ENCODE peak calls at places on chromosomes 5 and 9, in six cellular contexts. One of them, this sample, is unnamed.

GRCh38 chr9:101540069-101540468 is 6.4 kb downstream of the RNF20 start:
- DNase-seq in fibroblast of lung: no peak
- DNase-seq in astrocyte of the spinal cord: no peak
- DNase-seq in cardiac muscle cell: no peak
- DNase-seq in tibial artery: no peak
- DNase-seq in CD4-positive, alpha-beta T cell: no peak
- DNase-seq in this sample: no peak

GRCh38 chr5:28954074-28954473 is 1915.7 kb upstream of the CDH9 start:
- DNase-seq in fibroblast of lung: peak
- DNase-seq in tibial artery: no peak
- DNase-seq in astrocyte of the spinal cord: no peak
- DNase-seq in CD4-positive, alpha-beta T cell: no peak
- DNase-seq in cardiac muscle cell: no peak
- DNase-seq in this sample: no peak

GRCh38 chr5:79146352-79146751 is 34.7 kb downstream of the BHMT start:
- DNase-seq in fibroblast of lung: peak
- DNase-seq in astrocyte of the spinal cord: no peak
- DNase-seq in tibial artery: no peak
- DNase-seq in CD4-positive, alpha-beta T cell: no peak
- DNase-seq in cardiac muscle cell: no peak
- DNase-seq in this sample: no peak

GRCh38 chr9:111599092-111599947 is at the start of gene PTGR1:
- DNase-seq in cardiac muscle cell: peak
- DNase-seq in astrocyte of the spinal cord: peak
- DNase-seq in CD4-positive, alpha-beta T cell: no peak
- DNase-seq in fibroblast of lung: peak
- DNase-seq in tibial artery: peak
- DNase-seq in this sample: peak

GRCh38 chr5:33854733-33855151 is 37.0 kb downstream of the ADAMTS12 start:
- DNase-seq in CD4-positive, alpha-beta T cell: no peak
- DNase-seq in fibroblast of lung: peak
- DNase-seq in tibial artery: no peak
- DNase-seq in astrocyte of the spinal cord: peak
- DNase-seq in cardiac muscle cell: peak
- DNase-seq in this sample: no peak

GRCh38 chr9:112037281-112038016 is 137.6 kb downstream of the SUSD1 start:
- DNase-seq in tibial artery: no peak
- DNase-seq in cardiac muscle cell: no peak
- DNase-seq in CD4-positive, alpha-beta T cell: peak
- DNase-seq in astrocyte of the spinal cord: peak
- DNase-seq in fibroblast of lung: peak
- DNase-seq in this sample: no peak

GRCh38 chr9:100213730-100214477 is 114.9 kb downstream of the INVS start:
- DNase-seq in cardiac muscle cell: no peak
- DNase-seq in tibial artery: no peak
- DNase-seq in CD4-positive, alpha-beta T cell: no peak
- DNase-seq in fibroblast of lung: peak
- DNase-seq in astrocyte of the spinal cord: peak
- DNase-seq in this sample: no peak

GRCh38 chr9:129458155-129458661 is 162.7 kb downstream of the C9orf50 start:
- DNase-seq in fibroblast of lung: no peak
- DNase-seq in CD4-positive, alpha-beta T cell: peak
- DNase-seq in cardiac muscle cell: no peak
- DNase-seq in tibial artery: peak
- DNase-seq in astrocyte of the spinal cord: no peak
- DNase-seq in this sample: no peak

GRCh38 chr5:89968870-89969472 is 440.6 kb downstream of the CETN3 start:
- DNase-seq in CD4-positive, alpha-beta T cell: no peak
- DNase-seq in astrocyte of the spinal cord: peak
- DNase-seq in cardiac muscle cell: no peak
- DNase-seq in tibial artery: peak
- DNase-seq in fibroblast of lung: peak
- DNase-seq in this sample: no peak

GRCh38 chr5:174446988-174447387 is 277.4 kb upstream of the MSX2 start:
- DNase-seq in cardiac muscle cell: no peak
- DNase-seq in fibroblast of lung: no peak
- DNase-seq in CD4-positive, alpha-beta T cell: no peak
- DNase-seq in tibial artery: no peak
- DNase-seq in astrocyte of the spinal cord: no peak
- DNase-seq in this sample: no peak

GRCh38 chr5:91937121-91937520 is 554.0 kb upstream of the ARRDC3 start:
- DNase-seq in CD4-positive, alpha-beta T cell: no peak
- DNase-seq in astrocyte of the spinal cord: no peak
- DNase-seq in cardiac muscle cell: no peak
- DNase-seq in tibial artery: no peak
- DNase-seq in fibroblast of lung: peak
- DNase-seq in this sample: no peak

GRCh38 chr9:27503623-27504022 is 20.5 kb upstream of the IFNK start:
- DNase-seq in tibial artery: no peak
- DNase-seq in cardiac muscle cell: no peak
- DNase-seq in astrocyte of the spinal cord: no peak
- DNase-seq in CD4-positive, alpha-beta T cell: no peak
- DNase-seq in fibroblast of lung: no peak
- DNase-seq in this sample: no peak

GRCh38 chr5:168174376-168174775 is 117.1 kb upstream of the WWC1 start:
- DNase-seq in CD4-positive, alpha-beta T cell: no peak
- DNase-seq in fibroblast of lung: peak
- DNase-seq in astrocyte of the spinal cord: no peak
- DNase-seq in cardiac muscle cell: no peak
- DNase-seq in tibial artery: no peak
- DNase-seq in this sample: no peak

GRCh38 chr5:122030251-122030650 is 47.8 kb downstream of the LOX start:
- DNase-seq in astrocyte of the spinal cord: no peak
- DNase-seq in fibroblast of lung: no peak
- DNase-seq in tibial artery: no peak
- DNase-seq in cardiac muscle cell: no peak
- DNase-seq in CD4-positive, alpha-beta T cell: no peak
- DNase-seq in this sample: no peak
- TF ChIP-seq CTCF in astrocyte of the spinal cord: peak
- TF ChIP-seq CTCF in fibroblast of lung: no peak
- TF ChIP-seq CTCF in tibial artery: no peak
- TF ChIP-seq CTCF in cardiac muscle cell: peak
- TF ChIP-seq CTCF in CD4-positive, alpha-beta T cell: no peak
- TF ChIP-seq CTCF in this sample: no peak

DNA sequence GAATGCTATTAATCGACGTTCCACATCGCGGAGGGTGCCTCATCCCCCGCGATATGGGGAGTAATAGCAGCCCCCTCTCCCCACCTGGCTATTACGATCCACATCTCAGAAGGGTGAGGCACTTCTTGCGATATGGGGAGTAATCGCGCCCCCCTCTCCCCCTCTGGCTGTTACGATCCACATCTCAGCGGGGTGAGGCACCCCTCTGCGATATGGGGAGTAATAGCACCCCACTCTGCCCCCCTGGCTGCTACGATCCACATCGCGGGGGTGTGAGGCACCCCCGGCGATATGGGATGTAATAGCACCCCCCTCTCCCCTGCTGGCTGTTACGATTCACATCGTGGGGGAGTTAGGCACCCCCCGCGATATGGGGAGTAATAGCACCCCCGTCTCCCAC is 128.5 kb downstream of the TMEM38B start:
- DNase-seq in cardiac muscle cell: no peak
- DNase-seq in fibroblast of lung: no peak
- DNase-seq in tibial artery: no peak
- DNase-seq in CD4-positive, alpha-beta T cell: no peak
- DNase-seq in astrocyte of the spinal cord: no peak
- DNase-seq in this sample: no peak
- TF ChIP-seq CTCF in cardiac muscle cell: no peak
- TF ChIP-seq CTCF in fibroblast of lung: no peak
- TF ChIP-seq CTCF in tibial artery: no peak
- TF ChIP-seq CTCF in CD4-positive, alpha-beta T cell: no peak
- TF ChIP-seq CTCF in astrocyte of the spinal cord: no peak
- TF ChIP-seq CTCF in this sample: no peak

GRCh38 chr9:134778841-134779411 is 101.7 kb upstream of the FCN2 start:
- DNase-seq in tibial artery: peak
- DNase-seq in fibroblast of lung: peak
- DNase-seq in CD4-positive, alpha-beta T cell: no peak
- DNase-seq in astrocyte of the spinal cord: peak
- DNase-seq in cardiac muscle cell: peak
- DNase-seq in this sample: peak
- TF ChIP-seq CTCF in tibial artery: peak
- TF ChIP-seq CTCF in fibroblast of lung: peak
- TF ChIP-seq CTCF in CD4-positive, alpha-beta T cell: no peak
- TF ChIP-seq CTCF in astrocyte of the spinal cord: peak
- TF ChIP-seq CTCF in cardiac muscle cell: peak
- TF ChIP-seq CTCF in this sample: peak

GRCh38 chr5:21391506-21391905 is 1403.5 kb upstream of the CDH18 start:
- DNase-seq in fibroblast of lung: no peak
- DNase-seq in tibial artery: no peak
- DNase-seq in CD4-positive, alpha-beta T cell: no peak
- DNase-seq in astrocyte of the spinal cord: peak
- DNase-seq in cardiac muscle cell: no peak
- DNase-seq in this sample: no peak
- TF ChIP-seq CTCF in fibroblast of lung: no peak
- TF ChIP-seq CTCF in tibial artery: peak
- TF ChIP-seq CTCF in CD4-positive, alpha-beta T cell: no peak
- TF ChIP-seq CTCF in astrocyte of the spinal cord: peak
- TF ChIP-seq CTCF in cardiac muscle cell: no peak
- TF ChIP-seq CTCF in this sample: peak

DNA sequence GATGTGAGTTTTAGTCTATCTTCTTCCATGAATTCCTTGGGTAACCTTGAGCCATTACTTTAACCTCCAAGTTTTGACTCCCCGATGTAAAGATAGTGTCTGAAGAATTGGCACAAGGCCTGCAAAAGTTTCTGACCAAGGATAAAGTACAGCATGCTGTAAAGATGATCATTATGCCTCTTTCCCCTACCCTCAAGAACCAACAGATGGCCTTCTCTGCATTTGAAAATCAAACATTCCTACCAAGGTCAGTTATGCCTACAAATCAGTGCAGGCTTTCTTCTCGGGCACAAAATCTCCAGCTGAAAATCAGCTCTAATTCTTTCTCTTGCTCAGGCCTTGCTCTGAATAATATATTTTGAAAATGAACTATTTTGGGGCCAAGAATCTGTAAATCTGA is 59.8 kb downstream of the PPP2R2B start:
- DNase-seq in CD4-positive, alpha-beta T cell: no peak
- DNase-seq in tibial artery: no peak
- DNase-seq in fibroblast of lung: no peak
- DNase-seq in cardiac muscle cell: no peak
- DNase-seq in astrocyte of the spinal cord: no peak
- DNase-seq in this sample: no peak
- TF ChIP-seq CTCF in CD4-positive, alpha-beta T cell: no peak
- TF ChIP-seq CTCF in tibial artery: no peak
- TF ChIP-seq CTCF in fibroblast of lung: no peak
- TF ChIP-seq CTCF in cardiac muscle cell: no peak
- TF ChIP-seq CTCF in astrocyte of the spinal cord: no peak
- TF ChIP-seq CTCF in this sample: no peak